ENCODE peak calls at places on chromosomes 13 and 19, in eight cellular contexts. One of them, this sample, is unnamed.

GRCh38 chr19:58562126-58563033 is 4.0 kb upstream of the UBE2M start:
- DNase-seq in IMR-90: peak; percentile 39
- DNase-seq in Peyer's patch: peak; percentile 65
- DNase-seq in endothelial cell of umbilical vein: peak; percentile 37
- DNase-seq in left ventricle myocardium inferior: peak; percentile 36
- DNase-seq in RWPE2: no peak
- DNase-seq in fibroblast of lung: peak; percentile 58
- DNase-seq in pancreas: peak; percentile 55
- DNase-seq in this sample: no peak

GRCh38 chr19:54422136-54422535 is 6.9 kb downstream of the TTYH1 start:
- DNase-seq in IMR-90: no peak
- DNase-seq in Peyer's patch: no peak
- DNase-seq in endothelial cell of umbilical vein: no peak
- DNase-seq in left ventricle myocardium inferior: no peak
- DNase-seq in RWPE2: no peak
- DNase-seq in fibroblast of lung: no peak
- DNase-seq in pancreas: no peak
- DNase-seq in this sample: no peak

GRCh38 chr19:54684537-54684936 is 21.8 kb downstream of the LILRB4 start:
- DNase-seq in IMR-90: no peak
- DNase-seq in Peyer's patch: no peak
- DNase-seq in endothelial cell of umbilical vein: no peak
- DNase-seq in left ventricle myocardium inferior: no peak
- DNase-seq in RWPE2: no peak
- DNase-seq in fibroblast of lung: peak; percentile 2
- DNase-seq in pancreas: no peak
- DNase-seq in this sample: no peak

GRCh38 chr19:15112385-15112784 is 5.2 kb downstream of the SYDE1 start:
- DNase-seq in IMR-90: no peak
- DNase-seq in Peyer's patch: no peak
- DNase-seq in endothelial cell of umbilical vein: no peak
- DNase-seq in left ventricle myocardium inferior: no peak
- DNase-seq in RWPE2: no peak
- DNase-seq in fibroblast of lung: no peak
- DNase-seq in pancreas: no peak
- DNase-seq in this sample: no peak

GRCh38 chr19:3234800-3235199 is 10.3 kb downstream of the CELF5 start:
- DNase-seq in IMR-90: no peak
- DNase-seq in Peyer's patch: no peak
- DNase-seq in endothelial cell of umbilical vein: no peak
- DNase-seq in left ventricle myocardium inferior: no peak
- DNase-seq in RWPE2: no peak
- DNase-seq in fibroblast of lung: no peak
- DNase-seq in pancreas: no peak
- DNase-seq in this sample: no peak

GRCh38 chr19:13208131-13208963 is 58.1 kb downstream of the IER2 start:
- DNase-seq in IMR-90: peak; percentile 76
- DNase-seq in Peyer's patch: no peak
- DNase-seq in endothelial cell of umbilical vein: peak; percentile 42
- DNase-seq in left ventricle myocardium inferior: peak; percentile 39
- DNase-seq in RWPE2: no peak
- DNase-seq in fibroblast of lung: peak; percentile 57
- DNase-seq in pancreas: no peak
- DNase-seq in this sample: no peak

GRCh38 chr13:97125810-97126738 is 96.1 kb upstream of the MBNL2 start:
- DNase-seq in IMR-90: peak; percentile 39
- DNase-seq in Peyer's patch: no peak
- DNase-seq in endothelial cell of umbilical vein: no peak
- DNase-seq in left ventricle myocardium inferior: peak; percentile 23
- DNase-seq in RWPE2: peak; percentile 73
- DNase-seq in fibroblast of lung: peak; percentile 79
- DNase-seq in pancreas: no peak
- DNase-seq in this sample: no peak

GRCh38 chr19:17488593-17489391 is 18.5 kb downstream of the SLC27A1 start:
- DNase-seq in IMR-90: no peak
- DNase-seq in Peyer's patch: peak; percentile 93
- DNase-seq in endothelial cell of umbilical vein: peak; percentile 82
- DNase-seq in left ventricle myocardium inferior: peak; percentile 59
- DNase-seq in RWPE2: no peak
- DNase-seq in fibroblast of lung: no peak
- DNase-seq in pancreas: peak; percentile 86
- DNase-seq in this sample: no peak

GRCh38 chr19:49592486-49593232 is 1.7 kb downstream of the PRR12 start:
- DNase-seq in IMR-90: no peak
- DNase-seq in Peyer's patch: no peak
- DNase-seq in endothelial cell of umbilical vein: no peak
- DNase-seq in left ventricle myocardium inferior: no peak
- DNase-seq in RWPE2: no peak
- DNase-seq in fibroblast of lung: no peak
- DNase-seq in pancreas: peak; percentile 44
- DNase-seq in this sample: no peak

GRCh38 chr19:47573076-47574026 is at the start of gene ZNF541:
- DNase-seq in IMR-90: peak; percentile 12
- DNase-seq in Peyer's patch: peak; percentile 59
- DNase-seq in endothelial cell of umbilical vein: peak; percentile 40
- DNase-seq in left ventricle myocardium inferior: peak; percentile 64
- DNase-seq in RWPE2: peak; percentile 69
- DNase-seq in fibroblast of lung: peak; percentile 42
- DNase-seq in pancreas: peak; percentile 42
- DNase-seq in this sample: no peak

GRCh38 chr13:51765142-51765515 is 38.8 kb downstream of the DHRS12 start:
- DNase-seq in IMR-90: no peak
- DNase-seq in Peyer's patch: no peak
- DNase-seq in endothelial cell of umbilical vein: no peak
- DNase-seq in left ventricle myocardium inferior: no peak
- DNase-seq in RWPE2: no peak
- DNase-seq in fibroblast of lung: no peak
- DNase-seq in pancreas: no peak
- DNase-seq in this sample: no peak

GRCh38 chr19:45848922-45849321 is 14.0 kb downstream of the SYMPK start:
- DNase-seq in IMR-90: no peak
- DNase-seq in Peyer's patch: no peak
- DNase-seq in endothelial cell of umbilical vein: no peak
- DNase-seq in left ventricle myocardium inferior: no peak
- DNase-seq in RWPE2: no peak
- DNase-seq in fibroblast of lung: no peak
- DNase-seq in pancreas: no peak
- DNase-seq in this sample: no peak

GRCh38 chr13:97477824-97478223 is 43.9 kb downstream of the RAP2A start:
- DNase-seq in IMR-90: no peak
- DNase-seq in Peyer's patch: no peak
- DNase-seq in endothelial cell of umbilical vein: no peak
- DNase-seq in left ventricle myocardium inferior: no peak
- DNase-seq in RWPE2: no peak
- DNase-seq in fibroblast of lung: no peak
- DNase-seq in pancreas: no peak
- DNase-seq in this sample: no peak

GRCh38 chr13:50082426-50083283 is 67.4 kb downstream of the KCNRG start:
- DNase-seq in IMR-90: peak; percentile 68
- DNase-seq in Peyer's patch: peak; percentile 90
- DNase-seq in endothelial cell of umbilical vein: peak; percentile 83
- DNase-seq in left ventricle myocardium inferior: peak; percentile 48
- DNase-seq in RWPE2: peak; percentile 77
- DNase-seq in fibroblast of lung: peak; percentile 83
- DNase-seq in pancreas: peak; percentile 89
- DNase-seq in this sample: no peak

GRCh38 chr13:98570929-98571372 is 6.0 kb downstream of the STK24 start:
- DNase-seq in IMR-90: no peak
- DNase-seq in Peyer's patch: peak; percentile 66
- DNase-seq in endothelial cell of umbilical vein: peak; percentile 75
- DNase-seq in left ventricle myocardium inferior: no peak
- DNase-seq in RWPE2: peak; percentile 79
- DNase-seq in fibroblast of lung: peak; percentile 45
- DNase-seq in pancreas: no peak
- DNase-seq in this sample: no peak

GRCh38 chr19:28009696-28010095 is 1203.3 kb downstream of the UQCRFS1 start:
- DNase-seq in IMR-90: no peak
- DNase-seq in Peyer's patch: no peak
- DNase-seq in endothelial cell of umbilical vein: no peak
- DNase-seq in left ventricle myocardium inferior: no peak
- DNase-seq in RWPE2: no peak
- DNase-seq in fibroblast of lung: peak; percentile 82
- DNase-seq in pancreas: no peak
- DNase-seq in this sample: no peak

GRCh38 chr13:30880756-30881155 is 25.3 kb upstream of the MEDAG start:
- DNase-seq in IMR-90: peak; percentile 97
- DNase-seq in Peyer's patch: no peak
- DNase-seq in endothelial cell of umbilical vein: peak; percentile 57
- DNase-seq in left ventricle myocardium inferior: no peak
- DNase-seq in RWPE2: no peak
- DNase-seq in fibroblast of lung: peak; percentile 96
- DNase-seq in pancreas: no peak
- DNase-seq in this sample: no peak

GRCh38 chr19:29625316-29625715 is 19.2 kb downstream of the POP4 start:
- DNase-seq in IMR-90: no peak
- DNase-seq in Peyer's patch: no peak
- DNase-seq in endothelial cell of umbilical vein: no peak
- DNase-seq in left ventricle myocardium inferior: no peak
- DNase-seq in RWPE2: no peak
- DNase-seq in fibroblast of lung: no peak
- DNase-seq in pancreas: peak; percentile 31
- DNase-seq in this sample: no peak

GRCh38 chr19:48290341-48290922 is 20.6 kb downstream of the ZNF114 start:
- DNase-seq in IMR-90: peak; percentile 57
- DNase-seq in Peyer's patch: no peak
- DNase-seq in endothelial cell of umbilical vein: peak; percentile 42
- DNase-seq in left ventricle myocardium inferior: no peak
- DNase-seq in RWPE2: no peak
- DNase-seq in fibroblast of lung: peak; percentile 78
- DNase-seq in pancreas: peak; percentile 20
- DNase-seq in this sample: no peak

GRCh38 chr19:40523322-40524047 is 53.2 kb upstream of the SHKBP1 start:
- DNase-seq in IMR-90: peak; percentile 44
- DNase-seq in Peyer's patch: peak; percentile 90
- DNase-seq in endothelial cell of umbilical vein: peak; percentile 49
- DNase-seq in left ventricle myocardium inferior: peak; percentile 36
- DNase-seq in RWPE2: no peak
- DNase-seq in fibroblast of lung: peak; percentile 37
- DNase-seq in pancreas: peak; percentile 88
- DNase-seq in this sample: no peak

GRCh38 chr19:13207237-13208130 is 57.3 kb downstream of the IER2 start:
- DNase-seq in IMR-90: no peak
- DNase-seq in Peyer's patch: no peak
- DNase-seq in endothelial cell of umbilical vein: no peak
- DNase-seq in left ventricle myocardium inferior: peak; percentile 47
- DNase-seq in RWPE2: no peak
- DNase-seq in fibroblast of lung: no peak
- DNase-seq in pancreas: no peak
- DNase-seq in this sample: no peak

GRCh38 chr19:46998445-46999142 is 21.0 kb upstream of the NPAS1 start:
- DNase-seq in IMR-90: no peak
- DNase-seq in Peyer's patch: peak; percentile 37
- DNase-seq in endothelial cell of umbilical vein: no peak
- DNase-seq in left ventricle myocardium inferior: no peak
- DNase-seq in RWPE2: no peak
- DNase-seq in fibroblast of lung: no peak
- DNase-seq in pancreas: no peak
- DNase-seq in this sample: no peak

GRCh38 chr13:27619711-27620376 is 485 bp downstream of the LNX2 start:
- DNase-seq in IMR-90: peak; percentile 21
- DNase-seq in Peyer's patch: no peak
- DNase-seq in endothelial cell of umbilical vein: peak; percentile 56
- DNase-seq in left ventricle myocardium inferior: peak; percentile 38
- DNase-seq in RWPE2: no peak
- DNase-seq in fibroblast of lung: peak; percentile 42
- DNase-seq in pancreas: peak; percentile 56
- DNase-seq in this sample: peak; percentile 62

GRCh38 chr13:103952183-103952582 is 886.0 kb upstream of the SLC10A2 start:
- DNase-seq in IMR-90: no peak
- DNase-seq in Peyer's patch: no peak
- DNase-seq in endothelial cell of umbilical vein: peak; percentile 65
- DNase-seq in left ventricle myocardium inferior: no peak
- DNase-seq in RWPE2: no peak
- DNase-seq in fibroblast of lung: no peak
- DNase-seq in pancreas: no peak
- DNase-seq in this sample: no peak

GRCh38 chr13:46369506-46370268 is 17.4 kb downstream of the RUBCNL start:
- DNase-seq in IMR-90: peak; percentile 68
- DNase-seq in Peyer's patch: no peak
- DNase-seq in endothelial cell of umbilical vein: no peak
- DNase-seq in left ventricle myocardium inferior: no peak
- DNase-seq in RWPE2: no peak
- DNase-seq in fibroblast of lung: peak; percentile 79
- DNase-seq in pancreas: no peak
- DNase-seq in this sample: no peak

GRCh38 chr13:44575035-44575434 is 1.1 kb downstream of the TSC22D1 start:
- DNase-seq in IMR-90: no peak
- DNase-seq in Peyer's patch: no peak
- DNase-seq in endothelial cell of umbilical vein: no peak
- DNase-seq in left ventricle myocardium inferior: no peak
- DNase-seq in RWPE2: no peak
- DNase-seq in fibroblast of lung: no peak
- DNase-seq in pancreas: no peak
- DNase-seq in this sample: no peak
- H3K4me1 ChIP-seq in IMR-90: peaks cover 24% of the 10 kb centered on the region
- H3K4me1 ChIP-seq in Peyer's patch: no peaks in the 10 kb centered on the region
- H3K4me1 ChIP-seq in endothelial cell of umbilical vein: peaks cover 48% of the 10 kb centered on the region
- H3K4me1 ChIP-seq in left ventricle myocardium inferior: peaks cover 76% of the 10 kb centered on the region
- H3K4me1 ChIP-seq in RWPE2: peaks cover 30% of the 10 kb centered on the region
- H3K4me1 ChIP-seq in fibroblast of lung: peaks cover 12% of the 10 kb centered on the region
- H3K4me1 ChIP-seq in pancreas: peaks cover 14% of the 10 kb centered on the region
- H3K4me1 ChIP-seq in this sample: peaks cover 56% of the 10 kb centered on the region

GRCh38 chr19:4652075-4652474 is 12.8 kb downstream of the TNFAIP8L1 start:
- DNase-seq in IMR-90: no peak
- DNase-seq in Peyer's patch: no peak
- DNase-seq in endothelial cell of umbilical vein: no peak
- DNase-seq in left ventricle myocardium inferior: no peak
- DNase-seq in RWPE2: no peak
- DNase-seq in fibroblast of lung: no peak
- DNase-seq in pancreas: no peak
- DNase-seq in this sample: no peak
- TF ChIP-seq CTCF in IMR-90: no peak
- TF ChIP-seq CTCF in Peyer's patch: no peak
- TF ChIP-seq CTCF in endothelial cell of umbilical vein: no peak
- TF ChIP-seq CTCF in left ventricle myocardium inferior: no peak
- TF ChIP-seq CTCF in RWPE2: no peak
- TF ChIP-seq CTCF in fibroblast of lung: no peak
- TF ChIP-seq CTCF in pancreas: no peak
- TF ChIP-seq CTCF in this sample: no peak

DNA sequence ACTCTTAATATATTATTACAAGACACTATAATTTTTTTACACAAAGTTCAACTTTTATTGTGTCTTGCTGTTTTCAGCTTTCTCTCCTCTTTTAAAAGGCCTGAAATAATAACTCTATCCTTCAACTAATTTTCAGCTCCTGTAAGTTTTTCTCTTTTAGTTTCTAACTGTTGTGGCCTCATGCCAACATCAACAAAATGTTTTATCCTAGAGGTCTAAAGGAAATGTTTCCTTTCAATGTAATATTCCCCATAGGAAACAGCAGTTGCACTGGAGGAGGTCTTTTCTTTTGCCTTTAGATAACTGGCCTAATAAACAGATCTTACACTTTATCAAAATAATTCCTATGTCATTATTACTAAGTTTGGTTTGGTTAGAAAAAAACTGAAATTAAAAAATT is 8.5 kb upstream of the ZNF616 start:
- DNase-seq in IMR-90: no peak
- DNase-seq in Peyer's patch: no peak
- DNase-seq in endothelial cell of umbilical vein: peak; percentile 51
- DNase-seq in left ventricle myocardium inferior: no peak
- DNase-seq in RWPE2: no peak
- DNase-seq in fibroblast of lung: no peak
- DNase-seq in pancreas: no peak
- DNase-seq in this sample: no peak
- H3K9me3 ChIP-seq in IMR-90: peaks cover 24% of the 10 kb centered on the region
- H3K9me3 ChIP-seq in Peyer's patch: peaks cover 28% of the 10 kb centered on the region
- H3K9me3 ChIP-seq in endothelial cell of umbilical vein: no peaks in the 10 kb centered on the region
- H3K9me3 ChIP-seq in left ventricle myocardium inferior: peaks cover 18% of the 10 kb centered on the region
- H3K9me3 ChIP-seq in RWPE2: peaks cover 6% of the 10 kb centered on the region
- H3K9me3 ChIP-seq in fibroblast of lung: no peaks in the 10 kb centered on the region
- H3K9me3 ChIP-seq in pancreas: no peaks in the 10 kb centered on the region
- H3K9me3 ChIP-seq in this sample: peaks cover under 1% of the 10 kb centered on the region

GRCh38 chr13:42041017-42041683 is 7.3 kb upstream of the DGKH start:
- DNase-seq in IMR-90: peak; percentile 44
- DNase-seq in Peyer's patch: peak; percentile 81
- DNase-seq in endothelial cell of umbilical vein: peak; percentile 56
- DNase-seq in left ventricle myocardium inferior: peak; percentile 53
- DNase-seq in RWPE2: no peak
- DNase-seq in fibroblast of lung: peak; percentile 64
- DNase-seq in pancreas: peak; percentile 33
- DNase-seq in this sample: no peak
- H3K4me1 ChIP-seq in IMR-90: peaks cover 8% of the 10 kb centered on the region
- H3K4me1 ChIP-seq in Peyer's patch: no peaks in the 10 kb centered on the region
- H3K4me1 ChIP-seq in endothelial cell of umbilical vein: peaks cover 12% of the 10 kb centered on the region
- H3K4me1 ChIP-seq in left ventricle myocardium inferior: peaks cover 36% of the 10 kb centered on the region
- H3K4me1 ChIP-seq in RWPE2: peaks cover 12% of the 10 kb centered on the region
- H3K4me1 ChIP-seq in fibroblast of lung: peaks cover 3% of the 10 kb centered on the region
- H3K4me1 ChIP-seq in pancreas: no peaks in the 10 kb centered on the region
- H3K4me1 ChIP-seq in this sample: peaks cover 16% of the 10 kb centered on the region